ENCODE peak calls at places on chromosomes 2 and 18, in eight cellular contexts. E is endothelial cell, T is gastrocnemius medialis, O is H54, S is HFFc6, B is MV-4-11, D is LHCN-M2, J is prostate gland. X is an unnamed sample.

GRCh38 chr18:59141294-59142068 is 1.8 kb downstream of the SEC11C start:
- DNase-seq in E (no peak), T (no peak), O (no peak), S (no peak), B (no peak), D (no peak), J (peak; percentile 17), X (no peak)

GRCh38 chr2:128442891-128443302 is 124.2 kb upstream of the HS6ST1 start:
- DNase-seq in E (peak; percentile 18), T (no peak), O (no peak), S (no peak), B (no peak), D (no peak), J (no peak), X (no peak)

GRCh38 chr18:31587538-31587937 is 4.1 kb upstream of the TTR start:
- DNase-seq in E (no peak), T (no peak), O (no peak), S (no peak), B (no peak), D (no peak), J (no peak), X (no peak)

GRCh38 chr2:128605931-128606330 is 287.3 kb upstream of the HS6ST1 start:
- DNase-seq in E (no peak), T (no peak), O (no peak), S (no peak), B (no peak), D (no peak), J (no peak), X (no peak)

GRCh38 chr2:32963941-32964340 is 17.2 kb downstream of the LTBP1 start:
- DNase-seq in E (no peak), T (no peak), O (no peak), S (peak; percentile 65), B (no peak), D (peak; percentile 18), J (no peak), X (no peak)

GRCh38 chr2:236947896-236948295 is 137.8 kb upstream of the COPS8 start:
- DNase-seq in E (no peak), T (no peak), O (no peak), S (no peak), B (no peak), D (no peak), J (no peak), X (no peak)

GRCh38 chr2:26738481-26738880 is 25.6 kb upstream of the SLC35F6 start:
- DNase-seq in E (no peak), T (no peak), O (no peak), S (no peak), B (no peak), D (no peak), J (no peak), X (no peak)

GRCh38 chr2:26410764-26411243 is 9.1 kb downstream of the DRC1 start:
- DNase-seq in E (no peak), T (no peak), O (no peak), S (no peak), B (no peak), D (no peak), J (no peak), X (no peak)

GRCh38 chr2:240557101-240557751 is 562 bp downstream of the ANKMY1 start:
- DNase-seq in E (peak; percentile 16), T (no peak), O (no peak), S (no peak), B (no peak), D (no peak), J (peak; percentile 3), X (no peak)

GRCh38 chr18:46260879-46261143 is 156.6 kb downstream of the HAUS1 start:
- DNase-seq in E (no peak), T (no peak), O (no peak), S (peak; percentile 44), B (no peak), D (no peak), J (no peak), X (no peak)

X was measured in neural crest cell.